ENCODE peak calls at places on chromosomes 13 and 19, in seven cellular contexts. A is T-helper 22 cell; N is stimulated activated CD8-positive, alpha-beta memory T cell treated with anti-CD3 and anti-CD28 coated beads, Interleukin-15, amount 100 ng/mL, for 1 hour; R is NCI-H1417; C is M059J; H is cardiac muscle cell; J is Calu3. G is an unnamed sample.

GRCh38 chr19:54352546-54352945 is 12.2 kb downstream of the LAIR1 start:
- DNase-seq in A (no peak), N (no peak), R (no peak), C (no peak), H (no peak), J (no peak), G (no peak)

GRCh38 chr13:57704031-57704430 is 72.5 kb downstream of the PCDH17 start:
- DNase-seq in A (no peak), N (no peak), R (no peak), C (no peak), H (no peak), J (no peak), G (no peak)

GRCh38 chr13:113545455-113545930 is 39.1 kb upstream of the TFDP1 start:
- DNase-seq in A (no peak), N (no peak), R (no peak), C (peak), H (no peak), J (no peak), G (no peak)

GRCh38 chr13:103730407-103730806 is 664.2 kb upstream of the SLC10A2 start:
- DNase-seq in A (no peak), N (no peak), R (no peak), C (no peak), H (peak), J (no peak), G (no peak)

GRCh38 chr19:46761418-46761831 is 15.2 kb upstream of the STRN4 start:
- DNase-seq in A (no peak), N (no peak), R (no peak), C (no peak), H (no peak), J (no peak), G (no peak)

GRCh38 chr13:27853345-27853744 is 61.1 kb downstream of the GSX1 start:
- DNase-seq in A (no peak), N (no peak), R (no peak), C (no peak), H (no peak), J (no peak), G (no peak)

GRCh38 chr19:14004619-14005380 is 1.3 kb downstream of the RFX1 start:
- DNase-seq in A (no peak), N (no peak), R (no peak), C (no peak), H (no peak), J (peak), G (no peak)

GRCh38 chr13:50599046-50599445 is 244.4 kb downstream of the DLEU7 start:
- DNase-seq in A (no peak), N (no peak), R (no peak), C (no peak), H (no peak), J (no peak), G (no peak)

GRCh38 chr19:38557205-38557799 is 60.5 kb downstream of the MAP4K1 start:
- DNase-seq in A (peak), N (no peak), R (no peak), C (peak), H (no peak), J (peak), G (no peak)

GRCh38 chr19:11269408-11269807 is 7.1 kb upstream of the DOCK6 start:
- DNase-seq in A (no peak), N (no peak), R (no peak), C (no peak), H (no peak), J (no peak), G (no peak)

GRCh38 chr19:6995054-6995453 is 26.2 kb downstream of the MBD3L2B start:
- DNase-seq in A (no peak), N (no peak), R (no peak), C (no peak), H (no peak), J (no peak), G (no peak)

GRCh38 chr13:92175330-92175729 is 776.9 kb downstream of the GPC5 start:
- DNase-seq in A (no peak), N (no peak), R (peak), C (peak), H (peak), J (no peak), G (no peak)

GRCh38 chr19:860481-861098 is 1.1 kb downstream of the CFD start:
- DNase-seq in A (peak), N (no peak), R (peak), C (peak), H (peak), J (peak), G (peak)

GRCh38 chr19:5534787-5535586 is 32.8 kb downstream of the TINCR start:
- DNase-seq in A (no peak), N (no peak), R (no peak), C (no peak), H (no peak), J (peak), G (peak)

GRCh38 chr13:101869553-101869952 is 417.1 kb downstream of the ITGBL1 start:
- DNase-seq in A (no peak), N (no peak), R (peak), C (no peak), H (no peak), J (no peak), G (no peak)

GRCh38 chr13:48715977-48716376 is 62.2 kb downstream of the CYSLTR2 start:
- DNase-seq in A (no peak), N (no peak), R (no peak), C (no peak), H (no peak), J (no peak), G (no peak)

GRCh38 chr13:74825170-74825948 is 656.6 kb downstream of the TBC1D4 start:
- DNase-seq in A (no peak), N (no peak), R (no peak), C (peak), H (no peak), J (no peak), G (no peak)

GRCh38 chr13:44837250-44837649 is 152.0 kb downstream of the NUFIP1 start:
- DNase-seq in A (no peak), N (no peak), R (no peak), C (peak), H (no peak), J (no peak), G (no peak)

GRCh38 chr19:1757468-1758230 is 4.3 kb downstream of the ONECUT3 start:
- DNase-seq in A (no peak), N (no peak), R (no peak), C (no peak), H (no peak), J (no peak), G (no peak)

GRCh38 chr13:75405976-75406703 is 75.8 kb downstream of the TBC1D4 start:
- DNase-seq in A (no peak), N (no peak), R (peak), C (no peak), H (no peak), J (no peak), G (no peak)

GRCh38 chr13:36819811-36820140 is 754 bp downstream of the RFXAP start:
- DNase-seq in A (peak), N (no peak), R (peak), C (peak), H (peak), J (no peak), G (no peak)

GRCh38 chr19:12946092-12946845 is 607 bp downstream of the RAD23A start:
- DNase-seq in A (peak), N (no peak), R (peak), C (peak), H (peak), J (peak), G (no peak)

GRCh38 chr13:111166882-111167281 is 51.8 kb downstream of the ARHGEF7 start:
- DNase-seq in A (no peak), N (no peak), R (no peak), C (no peak), H (no peak), J (no peak), G (no peak)

GRCh38 chr19:2867025-2867991 is at the start of gene ZNF556:
- DNase-seq in A (no peak), N (no peak), R (no peak), C (peak), H (no peak), J (no peak), G (no peak)

GRCh38 chr13:51645154-51645650 is 60.9 kb downstream of the WDFY2 start:
- DNase-seq in A (peak), N (no peak), R (no peak), C (peak), H (no peak), J (no peak), G (no peak)

GRCh38 chr13:44399045-44399444 is 25.4 kb downstream of the SERP2 start:
- DNase-seq in A (no peak), N (no peak), R (peak), C (no peak), H (no peak), J (no peak), G (peak)

GRCh38 chr13:24052547-24052981 is 108.0 kb upstream of the SPATA13 start:
- DNase-seq in A (no peak), N (no peak), R (no peak), C (no peak), H (no peak), J (no peak), G (no peak)

GRCh38 chr13:100208596-100208995 is 119.7 kb downstream of the PCCA start:
- DNase-seq in A (no peak), N (no peak), R (no peak), C (peak), H (no peak), J (no peak), G (no peak)